ENCODE peak calls at places on chromosome 6, in four cellular contexts. I, E, W and O are unnamed samples. For H3K36me3, the result is how much of the 10 kb centered on the place peaks cover.

GRCh38 chr6:108331982-108332381 is 37.1 kb downstream of the AFG1L start:
- DNase-seq in E (no peak), I (no peak), W (no peak), O (no peak)

GRCh38 chr6:118810420-118811027 is 83.4 kb upstream of the ASF1A start:
- DNase-seq in W (no peak), E (no peak), I (no peak), O (no peak)

GRCh38 chr6:152049502-152049901 is 242.0 kb downstream of the ESR1 start:
- DNase-seq in E (no peak), W (no peak), I (no peak), O (no peak)

GRCh38 chr6:137552146-137552545 is 58.0 kb upstream of the OLIG3 start:
- DNase-seq in E (no peak), I (no peak), W (no peak), O (no peak)

GRCh38 chr6:148509789-148510581 is 167.3 kb downstream of the SASH1 start:
- DNase-seq in E (no peak), I (no peak), W (peak), O (peak)

GRCh38 chr6:70404658-70405057 is 8.7 kb upstream of the FAM135A start:
- DNase-seq in E (no peak), I (no peak), W (no peak), O (no peak)

GRCh38 chr6:115969930-115970273 is 90.8 kb downstream of the FRK start:
- DNase-seq in I (no peak), W (peak), E (no peak), O (no peak)

GRCh38 chr6:136669299-136669699 is 119.1 kb upstream of the MAP7 start:
- DNase-seq in W (peak), I (no peak), E (no peak), O (no peak)

GRCh38 chr6:39362487-39362865 is 40.0 kb upstream of the KCNK16 start:
- DNase-seq in E (no peak), I (peak), W (peak), O (no peak)

GRCh38 chr6:15096894-15097837 is 148.7 kb upstream of the JARID2 start:
- DNase-seq in E (no peak), I (no peak), W (peak), O (no peak)

GRCh38 chr6:52635049-52635577 is 35.8 kb upstream of the TMEM14A start:
- DNase-seq in W (peak), E (no peak), I (no peak), O (no peak)

GRCh38 chr6:47152666-47153065 is 110.5 kb upstream of the ADGRF1 start:
- DNase-seq in E (no peak), W (no peak), I (no peak), O (no peak)

GRCh38 chr6:130513770-130514169 is 148.0 kb downstream of the TMEM200A start:
- DNase-seq in E (peak), I (no peak), W (peak), O (no peak)

GRCh38 chr6:124960757-124961467 is 1.3 kb upstream of the RNF217 start:
- DNase-seq in W (peak), I (no peak), E (no peak), O (no peak)

GRCh38 chr6:104768906-104769305 is 90.8 kb downstream of the HACE1 start:
- DNase-seq in W (no peak), E (no peak), I (no peak), O (no peak)

GRCh38 chr6:15922510-15923307 is 206.2 kb upstream of the MYLIP start:
- DNase-seq in I (no peak), W (peak), E (no peak), O (no peak)

GRCh38 chr6:4319992-4320683 is 184.8 kb upstream of the ECI2 start:
- DNase-seq in E (no peak), W (peak), I (no peak), O (no peak)

GRCh38 chr6:23478324-23478723 is 647.7 kb upstream of the NRSN1 start:
- DNase-seq in E (no peak), W (no peak), I (no peak), O (no peak)

GRCh38 chr6:142702501-142703460 is 242.2 kb downstream of the HIVEP2 start:
- DNase-seq in I (peak), W (no peak), E (no peak), O (peak)

GRCh38 chr6:7200598-7201443 is 93.1 kb downstream of the RREB1 start:
- DNase-seq in I (no peak), E (no peak), W (no peak), O (no peak)

GRCh38 chr6:66496659-66497058 is 789.6 kb upstream of the EYS start:
- DNase-seq in W (no peak), I (no peak), E (no peak), O (no peak)

GRCh38 chr6:1651362-1651761 is 41.6 kb downstream of the FOXC1 start:
- DNase-seq in W (no peak), E (no peak), I (no peak), O (no peak)

GRCh38 chr6:91094806-91095475 is 508.1 kb upstream of the MAP3K7 start:
- DNase-seq in E (no peak), W (no peak), I (no peak), O (no peak)

GRCh38 chr6:27531772-27532459 is 59.0 kb upstream of the ZNF184 start:
- DNase-seq in W (no peak), E (no peak), I (no peak), O (no peak)

GRCh38 chr6:135212935-135213334 is 31.8 kb downstream of the MYB start:
- DNase-seq in W (peak), I (no peak), E (no peak), O (no peak)

GRCh38 chr6:11277275-11278206 is 45.1 kb upstream of the NEDD9 start:
- DNase-seq in W (peak), E (peak), I (peak), O (no peak)

GRCh38 chr6:63307581-63308246 is 12.1 kb downstream of the LGSN start:
- DNase-seq in E (no peak), W (peak), I (peak), O (no peak)

GRCh38 chr6:167882244-167882643 is 55.5 kb downstream of the AFDN start:
- DNase-seq in E (no peak), I (no peak), W (no peak), O (no peak)
- H3K36me3 ChIP-seq in E (half or more), I (half or more), W (under half), O (under half)

GRCh38 chr6:157813757-157814455 is 9.1 kb upstream of the SNX9 start:
- DNase-seq in I (no peak), E (no peak), W (peak), O (no peak)
- H3K27ac ChIP-seq in I (no peak), E (peak), W (peak), O (peak)

DNA sequence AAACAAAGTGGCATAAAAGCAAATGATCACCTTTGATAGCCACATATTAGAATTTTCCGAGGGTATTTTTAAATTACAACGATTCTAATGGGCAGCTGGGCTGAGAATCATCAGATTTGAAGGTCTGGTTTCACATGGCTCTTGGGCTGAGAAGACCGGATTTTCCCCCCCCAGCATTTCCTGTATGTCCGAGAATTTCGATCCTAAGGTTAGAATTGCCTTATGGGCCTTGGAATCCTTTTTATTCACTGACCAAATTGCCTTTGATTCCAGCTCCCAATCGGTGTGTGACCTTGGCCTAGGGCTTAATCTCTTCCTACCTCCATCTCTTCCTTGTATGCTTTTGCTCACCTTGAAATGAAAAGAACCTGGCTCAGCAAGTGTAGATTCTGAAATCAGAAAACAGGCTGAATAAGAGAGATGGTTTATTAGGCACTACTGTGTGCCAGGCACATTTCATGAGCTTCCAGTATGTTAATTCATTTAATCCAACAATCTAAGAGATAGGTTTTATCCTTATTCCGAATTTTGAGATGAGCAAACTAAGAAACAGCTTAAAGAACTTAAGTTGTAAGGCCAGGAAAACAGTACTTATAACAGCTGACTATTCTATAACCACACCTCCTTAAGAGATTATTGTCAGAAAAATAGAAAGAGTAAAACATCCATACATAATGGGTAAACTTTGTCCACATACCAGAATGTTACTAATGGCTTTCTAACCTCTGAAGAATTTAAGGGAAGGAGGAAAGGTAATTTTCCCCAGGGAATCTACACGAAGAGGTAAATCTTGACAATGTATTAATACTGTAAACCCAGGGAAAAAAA is 39.4 kb downstream of the HFE start:
- DNase-seq in E (no peak), W (no peak), I (peak), O (no peak)
- H3K36me3 ChIP-seq in E (under half), W (under half), I (under half), O (under half)

DNA sequence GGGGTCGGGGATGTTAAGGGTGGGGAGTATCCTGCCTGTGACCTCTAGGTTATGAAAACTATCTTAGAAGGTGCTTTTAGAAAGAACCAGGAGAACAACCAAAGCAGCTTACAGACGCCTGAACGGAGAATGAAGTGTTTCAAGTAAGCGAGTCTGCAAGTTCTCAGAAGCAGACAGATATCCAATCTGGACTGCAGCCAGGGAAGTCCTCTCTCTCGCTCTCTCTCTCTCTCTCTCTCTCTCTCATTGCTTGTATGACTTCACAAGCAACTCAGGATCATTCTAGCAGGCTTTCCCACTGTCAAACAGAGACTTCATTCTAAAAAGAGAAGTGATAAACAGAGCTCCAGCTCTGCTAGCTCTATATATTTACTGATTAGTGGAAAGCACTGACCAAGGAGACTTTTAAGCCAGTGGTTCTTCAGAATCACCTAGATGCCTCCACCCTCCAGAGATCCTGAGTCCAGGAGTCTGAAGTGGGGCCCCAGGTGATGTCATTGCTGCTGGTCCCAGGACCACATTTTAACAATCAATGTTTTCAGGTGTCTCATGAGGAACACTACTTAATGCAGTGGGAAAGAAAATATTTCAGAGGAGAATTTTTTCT is 6.0 kb downstream of the TCF21 start:
- DNase-seq in I (no peak), W (peak), E (no peak), O (no peak)
- H3K27ac ChIP-seq in I (no peak), W (no peak), E (no peak), O (no peak)

DNA sequence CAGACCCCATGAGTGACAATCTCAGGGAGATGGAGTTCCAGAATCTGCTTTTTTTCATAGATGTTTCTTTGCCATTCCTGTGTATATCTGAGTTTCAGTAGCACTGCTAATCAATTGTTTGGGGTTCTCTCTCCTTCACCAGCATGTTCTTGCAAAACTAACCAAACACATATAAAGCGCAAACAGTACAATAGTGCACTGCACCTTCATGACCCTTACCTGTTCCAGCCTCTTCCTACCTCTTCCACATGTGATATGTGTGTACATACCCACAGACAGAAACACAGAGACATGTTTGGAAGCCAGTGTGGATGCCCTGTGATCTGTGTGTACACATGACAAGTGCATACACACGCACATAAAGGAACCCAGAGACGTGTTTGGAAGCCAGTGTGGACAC is 1.8 kb upstream of the CEP43 start:
- DNase-seq in I (no peak), E (no peak), W (no peak), O (no peak)
- H3K36me3 ChIP-seq in I (under half), E (half or more), W (under half), O (under half)

GRCh38 chr6:147169529-147169928 is 34.7 kb upstream of the STXBP5 start:
- DNase-seq in W (no peak), E (no peak), I (no peak), O (no peak)

GRCh38 chr6:147166360-147166944 is 37.8 kb upstream of the STXBP5 start:
- DNase-seq in W (no peak), I (no peak), E (no peak), O (no peak)

GRCh38 chr6:147170269-147170668 is 33.9 kb upstream of the STXBP5 start:
- DNase-seq in I (no peak), E (no peak), W (peak), O (no peak)

GRCh38 chr6:147167576-147168461 is 36.4 kb upstream of the STXBP5 start:
- DNase-seq in I (no peak), E (no peak), W (peak), O (no peak)

DNA sequence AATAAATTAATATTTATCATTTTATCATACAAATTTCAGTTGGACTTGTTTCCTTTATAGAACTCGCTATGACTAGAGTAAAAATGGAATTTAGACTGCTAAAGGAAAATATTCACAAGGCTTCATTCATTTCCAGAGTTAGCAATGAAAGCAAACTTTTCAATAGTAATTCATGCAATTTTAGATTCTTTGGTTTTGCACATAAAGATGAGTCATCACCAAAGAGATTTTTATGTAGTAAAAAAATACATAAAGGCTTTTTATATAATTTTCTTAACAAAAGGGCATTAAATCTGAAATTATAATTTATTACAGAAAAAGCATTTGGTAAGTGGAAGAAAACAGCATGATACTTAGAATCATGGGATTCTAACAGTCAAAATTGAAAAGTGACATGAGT is 37.2 kb upstream of the STXBP5 start:
- DNase-seq in E (no peak), W (peak), I (no peak), O (no peak)
- H3K27ac ChIP-seq in E (no peak), W (no peak), I (no peak), O (no peak)

GRCh38 chr6:89979473-89980119 is 85.3 kb downstream of the GJA10 start:
- DNase-seq in I (no peak), E (no peak), W (no peak), O (no peak)
- H3K36me3 ChIP-seq in I (under half), E (under half), W (under half), O (under half)